ENCODE peak calls at places on chromosomes 2 and 18, in four cellular contexts. L is activated CD8-positive, alpha-beta memory T cell treated with anti-CD3 and anti-CD28 coated beads for 48 hours; J is esophagus squamous epithelium; S is islet precursor cell. F is an unnamed sample.

GRCh38 chr18:10252952-10253680 is 201.3 kb upstream of the APCDD1 start:
- DNase-seq in L (no peak), J (no peak), S (no peak), F (no peak)

GRCh38 chr2:239168575-239168974 is 232.2 kb downstream of the HDAC4 start:
- DNase-seq in L (no peak), J (no peak), S (peak; percentile 36), F (peak; percentile 53)

GRCh38 chr18:812673-813404 is 797 bp upstream of the YES1 start:
- DNase-seq in L (peak; percentile 52), J (peak; percentile 13), S (peak; percentile 85), F (peak; percentile 96)

GRCh38 chr18:21194871-21195771 is 46.9 kb upstream of the GREB1L start:
- DNase-seq in L (no peak), J (no peak), S (peak; percentile 58), F (no peak)

GRCh38 chr2:37029758-37030157 is 54.4 kb downstream of the HEATR5B start:
- DNase-seq in L (no peak), J (no peak), S (no peak), F (no peak)

GRCh38 chr2:196821195-196821594 is 12.0 kb upstream of the C2orf66 start:
- DNase-seq in L (no peak), J (no peak), S (no peak), F (no peak)

GRCh38 chr2:203164311-203164935 is 74.4 kb upstream of the CYP20A1 start:
- DNase-seq in L (no peak), J (no peak), S (no peak), F (no peak)

GRCh38 chr18:55334875-55335274 is 253.1 kb downstream of the TCF4 start:
- DNase-seq in L (no peak), J (no peak), S (no peak), F (peak; percentile 87)

GRCh38 chr2:62406573-62407043 is 99.4 kb downstream of the TMEM17 start:
- DNase-seq in L (no peak), J (no peak), S (no peak), F (no peak)

GRCh38 chr2:69692424-69692823 is 48.9 kb upstream of the AAK1 start:
- DNase-seq in L (no peak), J (no peak), S (no peak), F (no peak)

GRCh38 chr2:189569295-189569925 is 11.2 kb downstream of the SLC40A1 start:
- DNase-seq in L (no peak), J (no peak), S (no peak), F (no peak)

GRCh38 chr2:24077535-24077877 is 1.4 kb upstream of the SF3B6 start:
- DNase-seq in L (no peak), J (no peak), S (no peak), F (no peak)

GRCh38 chr2:132923787-132924186 is 253.8 kb upstream of the LYPD1 start:
- DNase-seq in L (no peak), J (no peak), S (no peak), F (no peak)

GRCh38 chr2:215772634-215773563 is 240.5 kb downstream of the MREG start:
- DNase-seq in L (no peak), J (no peak), S (no peak), F (no peak)

GRCh38 chr2:149112713-149113112 is 74.2 kb downstream of the LYPD6B start:
- DNase-seq in L (no peak), J (no peak), S (no peak), F (no peak)

GRCh38 chr2:206443735-206444527 is 599 bp downstream of the ADAM23 start:
- DNase-seq in L (no peak), J (no peak), S (peak; percentile 74), F (no peak)

GRCh38 chr2:216221806-216222205 is 112.7 kb downstream of the XRCC5 start:
- DNase-seq in L (no peak), J (no peak), S (no peak), F (no peak)

GRCh38 chr2:179264238-179265081 is at the start of gene SESTD1:
- DNase-seq in L (peak; percentile 34), J (no peak), S (peak; percentile 84), F (peak; percentile 47)

GRCh38 chr2:112173646-112174319 is 35.6 kb downstream of the FBLN7 start:
- DNase-seq in L (no peak), J (no peak), S (peak; percentile 40), F (no peak)

GRCh38 chr2:38554973-38555595 is 47.6 kb downstream of the HNRNPLL start:
- DNase-seq in L (no peak), J (no peak), S (no peak), F (no peak)

GRCh38 chr2:102932521-102932920 is 170.7 kb downstream of the TMEM182 start:
- DNase-seq in L (no peak), J (no peak), S (peak; percentile 58), F (no peak)

F was measured in lower leg skin.